ENCODE peak calls at places on chromosomes 12 and 14, in ten cellular contexts. W, I, L, D, K, U, Y, Q, O and N are unnamed samples.

GRCh38 chr14:35046751-35047536 is 872 bp downstream of the FAM177A1 start:
- DNase-seq in W (no peak), I (no peak), L (no peak), D (peak; percentile 6), K (peak; percentile 26), U (peak; percentile 87), Y (no peak), Q (no peak), O (peak; percentile 71), N (no peak)

GRCh38 chr14:95069018-95069417 is 88.3 kb downstream of the DICER1 start:
- DNase-seq in W (no peak), I (no peak), L (no peak), D (no peak), K (no peak), U (no peak), Y (no peak), Q (no peak), O (no peak), N (no peak)

GRCh38 chr12:104478396-104479140 is 21.8 kb downstream of the CHST11 start:
- DNase-seq in W (no peak), I (no peak), L (peak; percentile 35), D (no peak), K (no peak), U (no peak), Y (no peak), Q (no peak), O (no peak), N (no peak)

GRCh38 chr12:64610092-64610659 is at the start of gene RASSF3:
- DNase-seq in W (peak; percentile 80), I (peak; percentile 36), L (peak; percentile 71), D (peak; percentile 72), K (peak; percentile 59), U (peak; percentile 84), Y (peak; percentile 29), Q (peak; percentile 85), O (peak; percentile 91), N (peak; percentile 34)

GRCh38 chr14:75401356-75401755 is 26.5 kb upstream of the JDP2 start:
- DNase-seq in W (no peak), I (no peak), L (no peak), D (peak; percentile 76), K (peak; percentile 79), U (peak; percentile 88), Y (no peak), Q (no peak), O (peak; percentile 70), N (no peak)

GRCh38 chr12:108613548-108613947 is 15.7 kb upstream of the TMEM119 start:
- DNase-seq in W (peak; percentile 39), I (no peak), L (no peak), D (no peak), K (no peak), U (no peak), Y (no peak), Q (no peak), O (no peak), N (no peak)

GRCh38 chr12:29754235-29755189 is 29.2 kb downstream of the TMTC1 start:
- DNase-seq in W (no peak), I (no peak), L (no peak), D (no peak), K (no peak), U (no peak), Y (no peak), Q (no peak), O (no peak), N (no peak)

GRCh38 chr12:27964123-27964522 is 8.4 kb downstream of the PTHLH start:
- DNase-seq in W (no peak), I (no peak), L (no peak), D (no peak), K (no peak), U (no peak), Y (no peak), Q (no peak), O (no peak), N (no peak)

GRCh38 chr12:93926237-93926636 is 222.1 kb upstream of the PLXNC1 start:
- DNase-seq in W (no peak), I (no peak), L (no peak), D (no peak), K (no peak), U (no peak), Y (no peak), Q (no peak), O (no peak), N (no peak)

GRCh38 chr12:98355933-98356332 is 159.5 kb upstream of the TMPO start:
- DNase-seq in W (no peak), I (no peak), L (no peak), D (no peak), K (no peak), U (no peak), Y (no peak), Q (no peak), O (no peak), N (no peak)

GRCh38 chr12:31778687-31779086 is 49.9 kb upstream of the AMN1 start:
- DNase-seq in W (no peak), I (no peak), L (no peak), D (no peak), K (no peak), U (no peak), Y (no peak), Q (no peak), O (no peak), N (no peak)

GRCh38 chr14:51139221-51139681 is 44.3 kb upstream of the TRIM9 start:
- DNase-seq in W (no peak), I (no peak), L (no peak), D (no peak), K (no peak), U (no peak), Y (no peak), Q (no peak), O (no peak), N (no peak)

GRCh38 chr14:50394713-50395112 is 2.0 kb downstream of the CDKL1 start:
- DNase-seq in W (no peak), I (no peak), L (no peak), D (no peak), K (no peak), U (no peak), Y (no peak), Q (no peak), O (no peak), N (no peak)

GRCh38 chr12:96398422-96399080 is 1.7 kb downstream of the CDK17 start:
- DNase-seq in W (peak; percentile 25), I (no peak), L (peak; percentile 13), D (peak; percentile 30), K (no peak), U (no peak), Y (no peak), Q (no peak), O (no peak), N (no peak)

GRCh38 chr12:57452937-57453509 is 2.1 kb upstream of the INHBE start:
- DNase-seq in W (peak; percentile 83), I (no peak), L (no peak), D (peak; percentile 89), K (peak; percentile 78), U (no peak), Y (peak; percentile 64), Q (peak; percentile 88), O (peak; percentile 95), N (peak; percentile 78)

GRCh38 chr14:28577711-28578131 is 188.9 kb upstream of the FOXG1 start:
- DNase-seq in W (no peak), I (no peak), L (no peak), D (no peak), K (no peak), U (no peak), Y (no peak), Q (no peak), O (no peak), N (no peak)

GRCh38 chr14:101062065-101062450 is 158.5 kb upstream of the RTL1 start:
- DNase-seq in W (no peak), I (no peak), L (no peak), D (no peak), K (no peak), U (no peak), Y (no peak), Q (no peak), O (no peak), N (no peak)

GRCh38 chr14:64423987-64424386 is 35.8 kb downstream of the MTHFD1 start:
- DNase-seq in W (peak; percentile 19), I (no peak), L (no peak), D (peak; percentile 46), K (peak; percentile 9), U (no peak), Y (no peak), Q (no peak), O (no peak), N (no peak)

GRCh38 chr12:121536929-121537813 is 43.7 kb downstream of the KDM2B start:
- DNase-seq in W (peak; percentile 74), I (no peak), L (peak; percentile 20), D (peak; percentile 84), K (peak; percentile 77), U (peak; percentile 90), Y (peak; percentile 70), Q (peak; percentile 49), O (peak; percentile 75), N (peak; percentile 45)

GRCh38 chr12:24993756-24994155 is 44.9 kb upstream of the BCAT1 start:
- DNase-seq in W (no peak), I (no peak), L (no peak), D (no peak), K (no peak), U (no peak), Y (no peak), Q (no peak), O (peak; percentile 13), N (no peak)

GRCh38 chr12:67482751-67483661 is 165.5 kb upstream of the DYRK2 start:
- DNase-seq in W (peak; percentile 55), I (no peak), L (peak; percentile 84), D (peak; percentile 59), K (peak; percentile 52), U (no peak), Y (peak; percentile 53), Q (no peak), O (no peak), N (no peak)

GRCh38 chr12:126418357-126418756 is 1353.1 kb downstream of the AACS start:
- DNase-seq in W (no peak), I (no peak), L (no peak), D (no peak), K (no peak), U (no peak), Y (no peak), Q (no peak), O (no peak), N (no peak)

GRCh38 chr12:121892673-121893561 is 4.3 kb downstream of the PSMD9 start:
- DNase-seq in W (no peak), I (no peak), L (no peak), D (no peak), K (no peak), U (no peak), Y (no peak), Q (no peak), O (no peak), N (no peak)

GRCh38 chr14:47278233-47278842 is 397.1 kb downstream of the MDGA2 start:
- DNase-seq in W (no peak), I (no peak), L (no peak), D (peak; percentile 43), K (no peak), U (no peak), Y (peak; percentile 45), Q (peak; percentile 72), O (peak; percentile 80), N (no peak)

GRCh38 chr12:103547929-103548328 is 39.1 kb upstream of the STAB2 start:
- DNase-seq in W (no peak), I (no peak), L (no peak), D (no peak), K (no peak), U (no peak), Y (no peak), Q (no peak), O (peak; percentile 16), N (no peak)

GRCh38 chr12:19574606-19575005 is 135.3 kb downstream of the AEBP2 start:
- DNase-seq in W (peak; percentile 27), I (no peak), L (no peak), D (no peak), K (no peak), U (no peak), Y (no peak), Q (no peak), O (peak; percentile 33), N (no peak)

GRCh38 chr14:68663385-68664076 is 129.3 kb downstream of the ZFP36L1 start:
- DNase-seq in W (no peak), I (no peak), L (no peak), D (peak; percentile 82), K (no peak), U (peak; percentile 62), Y (no peak), Q (no peak), O (no peak), N (no peak)

GRCh38 chr12:51951843-51952722 is 584 bp downstream of the ACVR1B start:
- DNase-seq in W (peak; percentile 26), I (no peak), L (no peak), D (peak; percentile 49), K (no peak), U (peak; percentile 75), Y (no peak), Q (peak; percentile 33), O (peak; percentile 67), N (no peak)